ENCODE peak calls at places on chromosomes 13 and 19, in ten cellular contexts. Y is lung; E is adrenal gland; O is heart right ventricle; S is CD4-positive, alpha-beta memory T cell; L is GM12865; K is trophoblast cell; X is HS-27A; J is OCI-LY7; G is Panc1. P is an unnamed sample.

GRCh38 chr13:77022341-77022740 is 4.6 kb downstream of the FBXL3 start:
- DNase-seq in K (peak), X (no peak), Y (no peak), G (no peak), L (no peak), E (no peak), O (no peak), J (no peak), S (no peak), P (no peak)

GRCh38 chr13:42153371-42153770 is 104.9 kb downstream of the DGKH start:
- DNase-seq in Y (no peak), J (no peak), X (no peak), L (no peak), G (no peak), E (no peak), O (no peak), K (no peak), S (no peak), P (no peak)

GRCh38 chr13:69291292-69291906 is 816.2 kb upstream of the ATXN8OS start:
- DNase-seq in S (no peak), Y (no peak), L (no peak), G (no peak), X (no peak), E (no peak), J (peak), O (no peak), K (no peak), P (no peak)

GRCh38 chr13:94112731-94113130 is 366.8 kb downstream of the DCT start:
- DNase-seq in X (no peak), S (no peak), O (no peak), J (no peak), G (no peak), K (no peak), E (no peak), Y (no peak), L (no peak), P (no peak)

GRCh38 chr19:5588441-5588840 is 20.7 kb upstream of the TINCR start:
- DNase-seq in S (no peak), K (no peak), X (no peak), Y (no peak), G (no peak), E (peak), J (no peak), O (no peak), L (no peak), P (no peak)

GRCh38 chr19:51784922-51785690 is 9.9 kb upstream of the FPR3 start:
- DNase-seq in J (peak), O (peak), G (no peak), K (peak), S (no peak), L (peak), Y (peak), E (peak), X (peak), P (no peak)

GRCh38 chr19:934865-935422 is 9.1 kb downstream of the ARID3A start:
- DNase-seq in G (no peak), J (no peak), S (no peak), E (peak), O (peak), Y (peak), K (peak), X (no peak), L (no peak), P (no peak)

GRCh38 chr13:83498045-83498444 is 384.2 kb downstream of the SLITRK1 start:
- DNase-seq in J (no peak), E (no peak), L (no peak), X (no peak), O (no peak), G (no peak), K (no peak), S (no peak), Y (no peak), P (no peak)

GRCh38 chr19:912181-913079 is 589 bp downstream of the R3HDM4 start:
- DNase-seq in L (peak), E (no peak), X (no peak), Y (no peak), J (no peak), S (no peak), O (no peak), K (no peak), G (no peak), P (no peak)

GRCh38 chr13:32846020-32846451 is 170.2 kb upstream of the KL start:
- DNase-seq in E (no peak), Y (no peak), K (no peak), O (no peak), J (no peak), S (no peak), X (no peak), G (no peak), L (no peak), P (no peak)

GRCh38 chr13:30158774-30159445 is 148.4 kb downstream of the KATNAL1 start:
- DNase-seq in S (peak), J (no peak), K (no peak), X (peak), L (peak), E (no peak), O (no peak), G (no peak), Y (no peak), P (no peak)

GRCh38 chr13:108690726-108691125 is 61.3 kb downstream of the MYO16 start:
- DNase-seq in J (no peak), G (no peak), E (no peak), Y (no peak), O (no peak), L (no peak), S (no peak), X (no peak), K (peak), P (no peak)

GRCh38 chr19:51002542-51003311 is 1.3 kb upstream of the KLK8 start:
- DNase-seq in G (no peak), X (no peak), J (peak), L (peak), E (no peak), Y (no peak), O (no peak), K (no peak), S (no peak), P (peak)

GRCh38 chr13:101726681-101727080 is 274.2 kb downstream of the ITGBL1 start:
- DNase-seq in L (no peak), K (no peak), S (no peak), E (no peak), X (no peak), J (no peak), Y (no peak), G (no peak), O (no peak), P (no peak)

GRCh38 chr19:10552596-10553053 is 8.9 kb downstream of the ATG4D start:
- DNase-seq in Y (no peak), O (no peak), J (peak), X (no peak), L (peak), K (no peak), S (no peak), E (no peak), G (no peak), P (no peak)